ENCODE peak calls at places on chromosomes 1 and 21, in four cellular contexts. D is IMR-90, W is psoas muscle, V is endothelial cell. Q is an unnamed sample.

GRCh38 chr1:44714944-44715571 is 15.9 kb downstream of the RNU5D-1 start:
- DNase-seq in D (peak; percentile 73), W (peak; percentile 68), V (peak; percentile 70), Q (peak; percentile 63)

GRCh38 chr1:182939413-182939812 is 13.6 kb downstream of the SHCBP1L start:
- DNase-seq in D (no peak), W (no peak), V (no peak), Q (no peak)

GRCh38 chr1:218967836-218968235 is 205.8 kb upstream of the LYPLAL1 start:
- DNase-seq in V (no peak), D (peak; percentile 39), W (no peak), Q (no peak)

GRCh38 chr1:72636636-72637035 is 354.3 kb upstream of the NEGR1 start:
- DNase-seq in V (no peak), W (no peak), D (no peak), Q (no peak)

GRCh38 chr1:74065081-74065480 is 132.9 kb downstream of the LRRIQ3 start:
- DNase-seq in V (no peak), W (no peak), D (no peak), Q (no peak)

GRCh38 chr21:26067836-26068401 is 102.7 kb downstream of the APP start:
- DNase-seq in W (no peak), D (no peak), V (no peak), Q (no peak)

GRCh38 chr21:40753756-40754155 is 93.2 kb downstream of the DSCAM start:
- DNase-seq in V (no peak), D (no peak), W (no peak), Q (no peak)

GRCh38 chr1:163174524-163175437 is 27.9 kb downstream of the RGS5 start:
- DNase-seq in D (peak; percentile 65), W (peak; percentile 75), V (peak; percentile 67), Q (peak; percentile 30)

GRCh38 chr1:23742670-23743286 is 493 bp upstream of the ELOA start:
- DNase-seq in V (no peak), D (no peak), W (peak; percentile 59), Q (no peak)

GRCh38 chr1:20212685-20213331 is 26.5 kb upstream of the PLA2G2C start:
- DNase-seq in D (peak; percentile 38), W (peak; percentile 81), V (peak; percentile 70), Q (no peak)

GRCh38 chr1:168552961-168553360 is 9.2 kb upstream of the XCL2 start:
- DNase-seq in V (no peak), W (no peak), D (no peak), Q (no peak)

GRCh38 chr1:61125263-61125662 is 42.9 kb downstream of the NFIA start:
- DNase-seq in W (no peak), V (no peak), D (no peak), Q (no peak)

GRCh38 chr1:216332003-216332402 is 91.2 kb downstream of the USH2A start:
- DNase-seq in V (no peak), W (no peak), D (no peak), Q (no peak)

GRCh38 chr1:53628286-53628955 is 110.5 kb downstream of the GLIS1 start:
- DNase-seq in W (no peak), V (no peak), D (no peak), Q (no peak)

GRCh38 chr1:92374211-92374610 is 75.4 kb downstream of the RPAP2 start:
- DNase-seq in V (no peak), D (no peak), W (no peak), Q (no peak)

GRCh38 chr1:229383961-229384360 is 41.1 kb upstream of the CCSAP start:
- DNase-seq in V (no peak), W (no peak), D (no peak), Q (no peak)

GRCh38 chr1:61082336-61083013 is at the start of gene NFIA:
- DNase-seq in W (peak; percentile 81), V (no peak), D (peak; percentile 50), Q (peak; percentile 66)

GRCh38 chr1:19167140-19167539 is 42.9 kb downstream of the UBR4 start:
- DNase-seq in D (no peak), V (no peak), W (no peak), Q (no peak)

GRCh38 chr1:201511925-201512539 is 5.1 kb upstream of the CSRP1 start:
- DNase-seq in V (peak; percentile 42), D (no peak), W (peak; percentile 77), Q (no peak)

GRCh38 chr1:43042773-43043470 is 84.3 kb upstream of the SLC2A1 start:
- DNase-seq in V (no peak), W (no peak), D (no peak), Q (no peak)

GRCh38 chr1:167301355-167301754 is 80.7 kb downstream of the POU2F1 start:
- DNase-seq in V (no peak), D (no peak), W (no peak), Q (no peak)

GRCh38 chr1:54571326-54571725 is 23.3 kb downstream of the ACOT11 start:
- DNase-seq in D (no peak), V (no peak), W (no peak), Q (no peak)

GRCh38 chr1:57848406-57848805 is 424.5 kb upstream of the DAB1 start:
- DNase-seq in W (no peak), V (no peak), D (no peak), Q (no peak)

GRCh38 chr1:180185281-180185680 is 30.6 kb downstream of the QSOX1 start:
- DNase-seq in V (no peak), W (no peak), D (no peak), Q (no peak)

GRCh38 chr1:207966521-207966920 is 55.6 kb upstream of the CD34 start:
- DNase-seq in W (no peak), V (no peak), D (peak; percentile 13), Q (no peak)

DNA sequence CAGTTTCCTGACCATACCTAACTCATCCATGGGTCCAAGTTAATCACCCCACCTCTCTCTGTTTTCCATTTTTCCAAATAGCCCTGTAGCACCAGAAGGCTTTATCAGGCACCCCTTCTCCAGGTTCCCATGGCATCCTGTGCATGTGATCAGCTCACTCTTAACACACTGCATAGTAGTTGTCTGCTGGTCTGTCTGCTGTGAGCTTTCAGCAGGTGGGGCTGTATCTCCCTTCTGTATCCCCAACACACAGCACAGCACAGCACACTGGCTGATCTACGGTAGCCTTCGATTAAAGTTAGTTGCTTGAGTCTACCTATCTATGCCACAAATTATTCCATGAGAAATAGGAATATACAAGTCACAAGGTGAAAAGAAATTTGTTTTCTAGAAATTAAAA is 54.3 kb upstream of the C1orf198 start:
- DNase-seq in V (no peak), W (no peak), D (no peak), Q (no peak)
- TF ChIP-seq CTCF in V (no peak), W (no peak), D (no peak), Q (no peak)

DNA sequence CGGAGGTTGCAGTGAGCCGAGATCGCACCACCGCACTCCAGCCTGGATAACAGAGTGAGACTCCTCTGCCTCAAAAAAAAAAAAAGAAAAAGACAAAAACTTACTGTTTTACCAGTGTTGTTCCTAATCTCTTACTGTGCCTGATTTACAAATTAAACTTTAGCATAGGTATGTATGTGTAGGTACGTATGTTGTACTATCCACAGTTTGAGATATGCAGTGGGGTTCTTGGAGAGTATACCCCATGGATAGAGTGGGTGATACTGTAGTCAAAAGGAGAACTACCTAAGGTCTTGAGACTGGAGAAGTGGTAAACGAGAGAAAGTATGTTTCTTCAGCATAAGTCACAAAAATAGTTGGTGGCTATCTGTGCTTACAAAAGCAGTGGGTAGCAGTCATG is 38.6 kb downstream of the RNF11 start:
- DNase-seq in W (no peak), V (no peak), D (no peak), Q (no peak)
- TF ChIP-seq CTCF in W (no peak), V (no peak), D (no peak), Q (no peak)

GRCh38 chr1:156874572-156874971 is 13.9 kb downstream of the NTRK1 start:
- DNase-seq in D (no peak), W (peak; percentile 20), V (no peak), Q (no peak)

GRCh38 chr1:156877433-156877832 is 16.1 kb upstream of the PEAR1 start:
- DNase-seq in V (no peak), D (no peak), W (peak; percentile 24), Q (no peak)

GRCh38 chr1:156875067-156875615 is 14.5 kb downstream of the NTRK1 start:
- DNase-seq in W (peak; percentile 36), V (no peak), D (no peak), Q (no peak)

GRCh38 chr1:156874142-156874541 is 13.5 kb downstream of the NTRK1 start:
- DNase-seq in D (no peak), V (no peak), W (peak; percentile 24), Q (no peak)

GRCh38 chr1:156876281-156876680 is 15.6 kb downstream of the NTRK1 start:
- DNase-seq in V (peak; percentile 59), W (peak; percentile 42), D (no peak), Q (no peak)
- TF ChIP-seq CTCF in V (no peak), W (no peak), D (peak; percentile 13), Q (no peak)

DNA sequence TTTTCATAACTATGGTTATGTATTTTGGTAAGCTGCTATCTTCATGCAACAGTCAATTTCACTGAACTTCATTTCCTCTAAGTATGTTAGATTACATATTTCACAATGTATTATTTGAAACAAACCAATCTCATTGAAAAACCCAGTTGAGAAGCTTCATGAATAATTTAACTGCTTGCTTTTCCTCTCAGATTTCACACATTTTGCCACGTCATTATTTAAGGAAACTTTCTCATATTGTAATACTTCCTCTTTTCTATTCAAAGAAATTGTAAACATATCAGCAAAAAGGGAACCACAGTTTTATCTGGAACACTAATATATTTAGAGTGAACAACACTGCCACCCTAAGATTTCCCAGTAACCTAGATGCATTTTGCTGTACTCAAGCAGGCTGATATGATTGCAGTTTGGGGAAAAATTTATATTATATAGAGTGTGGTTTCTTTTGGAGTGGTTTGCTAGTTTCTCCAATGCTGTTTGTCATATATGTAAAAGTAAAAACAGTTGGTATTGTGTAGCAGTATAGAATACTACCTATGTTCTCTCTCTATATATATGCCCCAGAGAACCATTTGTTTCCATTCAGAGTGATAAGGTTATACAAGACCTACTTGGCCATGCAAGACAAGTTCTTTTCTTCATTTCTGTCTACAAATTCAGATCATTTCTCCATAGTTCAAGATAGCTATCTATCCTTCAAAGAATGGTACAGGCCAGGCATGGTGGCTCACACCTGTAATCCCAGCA is 28.4 kb upstream of the AHCTF1 start:
- DNase-seq in V (no peak), W (no peak), D (no peak), Q (no peak)
- TF ChIP-seq CTCF in V (no peak), W (no peak), D (no peak), Q (no peak)

GRCh38 chr1:51044199-51044598 is 57.8 kb upstream of the C1orf185 start:
- DNase-seq in W (no peak), V (no peak), D (no peak), Q (no peak)

GRCh38 chr1:51048670-51049069 is 53.4 kb upstream of the C1orf185 start:
- DNase-seq in V (no peak), D (no peak), W (no peak), Q (no peak)

GRCh38 chr1:51048021-51048420 is 54.0 kb upstream of the C1orf185 start:
- DNase-seq in V (no peak), W (no peak), D (no peak), Q (no peak)

GRCh38 chr1:51044834-51045233 is 57.2 kb upstream of the C1orf185 start:
- DNase-seq in W (no peak), V (no peak), D (no peak), Q (no peak)
- TF ChIP-seq CTCF in W (peak; percentile 55), V (no peak), D (peak; percentile 32), Q (no peak)

GRCh38 chr1:112722601-112723510 is 7.7 kb upstream of the PPM1J start:
- DNase-seq in D (peak; percentile 77), V (no peak), W (no peak), Q (no peak)
- TF ChIP-seq CTCF in D (no peak), V (no peak), W (no peak), Q (no peak)

GRCh38 chr1:16289959-16290358 is 53.0 kb upstream of the CPLANE2 start:
- DNase-seq in D (no peak), V (no peak), W (no peak), Q (no peak)
- TF ChIP-seq CTCF in D (peak; percentile 15), V (no peak), W (no peak), Q (no peak)

Q was measured in lower leg skin.